ENCODE peak calls at places on chromosomes 4 and X, in five cellular contexts. N, E, P, B and Q are unnamed samples.

GRCh38 chrX:130909469-130910136 is 6.6 kb upstream of the ENOX2 start:
- DNase-seq in N (no peak), B (no peak), P (no peak), E (no peak), Q (no peak)

GRCh38 chr4:7392438-7393374 is 42.0 kb downstream of the PSAPL1 start:
- DNase-seq in P (no peak), N (peak; percentile 16), E (no peak), B (no peak), Q (no peak)

GRCh38 chr4:6416518-6417286 is 55.7 kb downstream of the PPP2R2C start:
- DNase-seq in N (no peak), B (no peak), P (no peak), E (no peak), Q (peak; percentile 84)

GRCh38 chr4:66653937-66654336 is 891.4 kb downstream of the CENPC start:
- DNase-seq in E (no peak), N (no peak), B (no peak), P (no peak), Q (no peak)

GRCh38 chrX:23616361-23616760 is 50.9 kb upstream of the PRDX4 start:
- DNase-seq in N (peak; percentile 38), P (no peak), E (peak; percentile 0), B (no peak), Q (peak; percentile 28)

GRCh38 chr4:84394386-84394785 is 104.7 kb downstream of the NKX6-1 start:
- DNase-seq in P (no peak), E (no peak), N (no peak), B (no peak), Q (no peak)

GRCh38 chr4:82293304-82293703 is 80.5 kb downstream of the HNRNPD start:
- DNase-seq in P (no peak), N (no peak), B (no peak), E (no peak), Q (no peak)

GRCh38 chr4:128809477-128810330 is at the start of gene JADE1:
- DNase-seq in P (peak; percentile 83), E (peak; percentile 80), N (peak; percentile 95), B (peak; percentile 80), Q (peak; percentile 94)

GRCh38 chr4:40523581-40523980 is 106.1 kb downstream of the RBM47 start:
- DNase-seq in P (no peak), E (no peak), N (no peak), B (no peak), Q (no peak)

GRCh38 chr4:150323551-150324325 is 245.5 kb downstream of the DCLK2 start:
- DNase-seq in B (no peak), E (no peak), N (peak; percentile 49), P (no peak), Q (peak; percentile 70)

GRCh38 chrX:39875834-39876625 is 221.7 kb downstream of the BCOR start:
- DNase-seq in B (no peak), N (no peak), E (no peak), P (no peak), Q (peak; percentile 81)

GRCh38 chr4:90317785-90318184 is 190.6 kb downstream of the CCSER1 start:
- DNase-seq in N (peak; percentile 94), B (no peak), E (peak; percentile 66), P (no peak), Q (peak; percentile 34)

GRCh38 chrX:23327104-23327503 is 7.5 kb upstream of the PTCHD1 start:
- DNase-seq in N (no peak), E (no peak), P (no peak), B (no peak), Q (no peak)

GRCh38 chrX:63744850-63745249 is 40.2 kb downstream of the ARHGEF9 start:
- DNase-seq in P (no peak), N (no peak), B (no peak), E (no peak), Q (no peak)

GRCh38 chr4:13386405-13387107 is 97.6 kb downstream of the RAB28 start:
- DNase-seq in P (no peak), N (peak; percentile 21), B (no peak), E (no peak), Q (no peak)

GRCh38 chr4:4609622-4610334 is 67.9 kb upstream of the STX18 start:
- DNase-seq in E (no peak), N (no peak), P (no peak), B (no peak), Q (no peak)

GRCh38 chrX:53089224-53089842 is 4.6 kb upstream of the KANTR start:
- DNase-seq in N (peak; percentile 68), P (no peak), E (peak; percentile 16), B (no peak), Q (peak; percentile 79)

GRCh38 chrX:5644786-5645185 is 583.9 kb downstream of the NLGN4X start:
- DNase-seq in B (no peak), E (no peak), P (no peak), N (no peak), Q (peak; percentile 57)

GRCh38 chrX:23554304-23554703 is 113.0 kb upstream of the PRDX4 start:
- DNase-seq in P (no peak), B (no peak), N (peak; percentile 50), E (no peak), Q (peak; percentile 64)

GRCh38 chr4:81152839-81153713 is 61.9 kb downstream of the PRKG2 start:
- DNase-seq in P (no peak), N (no peak), E (no peak), B (no peak), Q (peak; percentile 11)

GRCh38 chr4:2387205-2387604 is 31.2 kb downstream of the ZFYVE28 start:
- DNase-seq in N (no peak), B (no peak), E (no peak), P (no peak), Q (no peak)

GRCh38 chrX:134806707-134807038 is 148.4 kb upstream of the PLAC1 start:
- DNase-seq in P (no peak), N (no peak), B (no peak), E (no peak), Q (no peak)

GRCh38 chrX:122565952-122566351 is 618.1 kb upstream of the GRIA3 start:
- DNase-seq in P (no peak), E (peak; percentile 83), B (no peak), N (peak; percentile 90), Q (peak; percentile 15)

GRCh38 chr4:53586121-53586816 is 5.0 kb downstream of the LNX1 start:
- DNase-seq in N (peak; percentile 99), P (no peak), E (peak; percentile 81), B (no peak), Q (peak; percentile 7)

GRCh38 chr4:80806472-80806871 is 224.0 kb upstream of the BMP3 start:
- DNase-seq in E (no peak), N (no peak), B (no peak), P (no peak), Q (peak; percentile 57)

GRCh38 chr4:154018659-154019058 is 229.8 kb upstream of the SFRP2 start:
- DNase-seq in E (no peak), B (peak; percentile 7), P (peak; percentile 10), N (no peak), Q (no peak)

GRCh38 chr4:2898001-2898400 is 54.4 kb downstream of the ADD1 start:
- DNase-seq in B (no peak), P (no peak), N (no peak), E (no peak), Q (no peak)

GRCh38 chr4:26568446-26568994 is 15.4 kb upstream of the TBC1D19 start:
- DNase-seq in N (peak; percentile 95), P (no peak), E (peak; percentile 66), B (no peak), Q (no peak)

GRCh38 chrX:119240356-119240755 is 4.3 kb downstream of the PGRMC1 start:
- DNase-seq in P (no peak), E (peak; percentile 4), B (no peak), N (peak; percentile 75), Q (no peak)

GRCh38 chrX:133323450-133323849 is 91.8 kb downstream of the GPC4 start:
- DNase-seq in N (no peak), P (no peak), E (no peak), B (no peak), Q (no peak)

GRCh38 chr4:17058506-17058905 is 160.1 kb upstream of the LDB2 start:
- DNase-seq in E (peak; percentile 12), N (peak; percentile 37), P (no peak), B (no peak), Q (no peak)

GRCh38 chr4:82715731-82716617 is 82.6 kb downstream of the SCD5 start:
- DNase-seq in B (no peak), P (no peak), N (peak; percentile 70), E (no peak), Q (no peak)

GRCh38 chrX:40323977-40324376 is 226.2 kb upstream of the BCOR start:
- DNase-seq in E (no peak), B (no peak), N (no peak), P (no peak), Q (no peak)

GRCh38 chr4:57182132-57182874 is 72.1 kb upstream of the IGFBP7 start:
- DNase-seq in P (no peak), B (no peak), N (no peak), E (no peak), Q (peak; percentile 7)

GRCh38 chr4:32140636-32141035 is 1420.5 kb downstream of the PCDH7 start:
- DNase-seq in B (no peak), P (no peak), N (peak; percentile 47), E (peak; percentile 87), Q (no peak)

GRCh38 chr4:150849016-150849415 is 166.1 kb downstream of the LRBA start:
- DNase-seq in E (no peak), N (no peak), B (no peak), P (no peak), Q (no peak)

GRCh38 chr4:150994721-150995120 is 20.4 kb downstream of the LRBA start:
- DNase-seq in P (no peak), B (no peak), E (no peak), N (no peak), Q (no peak)

GRCh38 chr4:67983333-67983732 is 20.0 kb upstream of the TMPRSS11A start:
- DNase-seq in N (no peak), P (no peak), E (no peak), B (no peak), Q (no peak)